ENCODE peak calls at places on chromosomes 6 and 20, in eight cellular contexts. T, A, M, Y, L, O, H and Q are unnamed samples.

GRCh38 chr20:62479218-62479617 is 3.4 kb upstream of the GATA5 start:
- DNase-seq in T (no peak), A (no peak), M (no peak), Y (no peak), L (no peak), O (no peak), H (no peak), Q (no peak)

GRCh38 chr6:38271081-38271480 is 368.6 kb downstream of the BTBD9 start:
- DNase-seq in T (peak), A (no peak), M (no peak), Y (no peak), L (no peak), O (no peak), H (no peak), Q (no peak)

GRCh38 chr6:126066068-126067048 is 80.0 kb downstream of the TRMT11 start:
- DNase-seq in T (peak), A (no peak), M (no peak), Y (no peak), L (no peak), O (no peak), H (no peak), Q (no peak)

GRCh38 chr20:7147220-7147601 is 379.7 kb downstream of the BMP2 start:
- DNase-seq in T (no peak), A (no peak), M (no peak), Y (no peak), L (no peak), O (no peak), H (no peak), Q (no peak)

GRCh38 chr20:1130849-1131248 is 12.4 kb downstream of the PSMF1 start:
- DNase-seq in T (no peak), A (no peak), M (no peak), Y (no peak), L (no peak), O (no peak), H (no peak), Q (no peak)

GRCh38 chr6:80209434-80209833 is 103.0 kb downstream of the BCKDHB start:
- DNase-seq in T (peak), A (no peak), M (no peak), Y (no peak), L (no peak), O (no peak), H (no peak), Q (no peak)

GRCh38 chr6:38184041-38184779 is 364.7 kb downstream of the ZFAND3 start:
- DNase-seq in T (no peak), A (no peak), M (no peak), Y (peak), L (no peak), O (no peak), H (peak), Q (no peak)

GRCh38 chr20:51221103-51221502 is 198.2 kb upstream of the KCNG1 start:
- DNase-seq in T (no peak), A (no peak), M (no peak), Y (no peak), L (no peak), O (no peak), H (no peak), Q (no peak)

GRCh38 chr6:21738180-21739094 is 144.9 kb downstream of the SOX4 start:
- DNase-seq in T (peak), A (no peak), M (no peak), Y (peak), L (no peak), O (no peak), H (no peak), Q (no peak)

GRCh38 chr6:155224031-155224451 is 39.8 kb upstream of the CLDN20 start:
- DNase-seq in T (peak), A (no peak), M (no peak), Y (peak), L (peak), O (no peak), H (no peak), Q (no peak)

GRCh38 chr6:158870418-158870957 is 51.3 kb upstream of the EZR start:
- DNase-seq in T (no peak), A (peak), M (no peak), Y (no peak), L (no peak), O (no peak), H (no peak), Q (no peak)

GRCh38 chr6:52233975-52234823 is 10.1 kb downstream of the IL17F start:
- DNase-seq in T (peak), A (peak), M (peak), Y (peak), L (peak), O (no peak), H (no peak), Q (no peak)

GRCh38 chr20:57500235-57500634 is 24.7 kb downstream of the CTCFL start:
- DNase-seq in T (no peak), A (no peak), M (no peak), Y (no peak), L (no peak), O (no peak), H (no peak), Q (no peak)

GRCh38 chr6:15623282-15624116 is 39.3 kb downstream of the DTNBP1 start:
- DNase-seq in T (peak), A (peak), M (peak), Y (no peak), L (no peak), O (peak), H (no peak), Q (no peak)

GRCh38 chr6:119351005-119351394 is 1.4 kb upstream of the MAN1A1 start:
- DNase-seq in T (peak), A (peak), M (no peak), Y (no peak), L (no peak), O (no peak), H (no peak), Q (no peak)

GRCh38 chr6:151389640-151390275 is 1.6 kb downstream of the ZBTB2 start:
- DNase-seq in T (peak), A (peak), M (peak), Y (peak), L (no peak), O (peak), H (peak), Q (no peak)

GRCh38 chr6:24666097-24666615 is 543 bp downstream of the TDP2 start:
- DNase-seq in T (no peak), A (peak), M (peak), Y (no peak), L (no peak), O (peak), H (peak), Q (peak)

GRCh38 chr6:137813308-137813707 is 53.8 kb upstream of the TNFAIP3 start:
- DNase-seq in T (no peak), A (no peak), M (no peak), Y (no peak), L (no peak), O (no peak), H (no peak), Q (no peak)

GRCh38 chr20:15913661-15914060 is 659.6 kb downstream of the KIF16B start:
- DNase-seq in T (no peak), A (no peak), M (no peak), Y (no peak), L (no peak), O (no peak), H (no peak), Q (no peak)

GRCh38 chr20:44693625-44694024 is 21.5 kb upstream of the CCN5 start:
- DNase-seq in T (no peak), A (no peak), M (no peak), Y (no peak), L (no peak), O (no peak), H (peak), Q (no peak)

GRCh38 chr6:27213544-27214125 is 33.9 kb upstream of the PRSS16 start:
- DNase-seq in T (peak), A (no peak), M (peak), Y (no peak), L (no peak), O (no peak), H (no peak), Q (no peak)

GRCh38 chr6:159464827-159465226 is 228.2 kb downstream of the SOD2 start:
- DNase-seq in T (no peak), A (no peak), M (no peak), Y (no peak), L (no peak), O (no peak), H (no peak), Q (no peak)

GRCh38 chr20:20368414-20369352 is 779 bp downstream of the INSM1 start:
- DNase-seq in T (no peak), A (no peak), M (peak), Y (no peak), L (no peak), O (no peak), H (no peak), Q (no peak)

GRCh38 chr6:43833223-43833995 is 63.4 kb downstream of the VEGFA start:
- DNase-seq in T (no peak), A (no peak), M (peak), Y (peak), L (no peak), O (no peak), H (no peak), Q (no peak)

GRCh38 chr6:95294047-95294446 is 283.3 kb upstream of the MANEA start:
- DNase-seq in T (no peak), A (no peak), M (no peak), Y (no peak), L (no peak), O (no peak), H (no peak), Q (no peak)

GRCh38 chr6:90435207-90435899 is 138.7 kb upstream of the BACH2 start:
- DNase-seq in T (no peak), A (no peak), M (no peak), Y (no peak), L (no peak), O (no peak), H (no peak), Q (no peak)

GRCh38 chr6:154960299-154960796 is 34.8 kb upstream of the TIAM2 start:
- DNase-seq in T (no peak), A (no peak), M (no peak), Y (no peak), L (no peak), O (no peak), H (peak), Q (no peak)

GRCh38 chr6:37785002-37785687 is 34.4 kb upstream of the ZFAND3 start:
- DNase-seq in T (no peak), A (no peak), M (no peak), Y (no peak), L (no peak), O (no peak), H (no peak), Q (no peak)

GRCh38 chr20:48789781-48790544 is 37.8 kb downstream of the PREX1 start:
- DNase-seq in T (no peak), A (no peak), M (no peak), Y (no peak), L (no peak), O (no peak), H (no peak), Q (no peak)

GRCh38 chr20:35091808-35092523 is 641 bp downstream of the TRPC4AP start:
- DNase-seq in T (peak), A (peak), M (no peak), Y (no peak), L (no peak), O (no peak), H (no peak), Q (no peak)

GRCh38 chr20:35085477-35086225 is 7.0 kb downstream of the TRPC4AP start:
- DNase-seq in T (no peak), A (no peak), M (no peak), Y (no peak), L (no peak), O (no peak), H (no peak), Q (no peak)

GRCh38 chr20:35084998-35085397 is 7.6 kb downstream of the TRPC4AP start:
- DNase-seq in T (no peak), A (no peak), M (no peak), Y (no peak), L (no peak), O (no peak), H (no peak), Q (no peak)

GRCh38 chr20:35087355-35087754 is 5.3 kb downstream of the TRPC4AP start:
- DNase-seq in T (no peak), A (no peak), M (no peak), Y (no peak), L (no peak), O (no peak), H (no peak), Q (no peak)

DNA sequence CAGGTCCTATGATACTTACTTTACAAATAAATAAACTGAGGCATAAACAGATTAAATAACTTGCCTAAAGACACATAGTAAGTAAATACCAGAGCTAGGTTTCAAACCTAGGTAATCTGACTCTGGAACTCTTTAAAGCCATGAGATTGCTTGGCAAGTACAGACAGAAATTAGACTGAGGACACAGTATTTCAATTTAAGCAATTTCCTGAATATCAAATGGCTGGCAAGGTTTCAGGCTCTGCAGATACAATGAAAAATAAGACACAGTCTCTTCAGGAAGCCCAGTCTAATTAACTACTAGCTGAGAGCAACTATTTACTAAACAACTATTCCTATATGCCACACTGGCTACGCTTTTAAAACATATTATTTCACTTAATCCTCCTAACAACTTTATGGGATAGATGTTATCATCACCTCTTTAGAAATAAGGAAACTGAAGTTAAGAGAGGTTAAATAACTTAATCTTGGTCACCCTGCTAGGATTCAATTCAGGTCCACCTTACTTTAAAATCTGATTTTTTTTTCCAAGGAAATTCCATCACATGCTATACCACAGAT is 4.3 kb downstream of the TRPC4AP start:
- DNase-seq in T (peak), A (no peak), M (no peak), Y (no peak), L (no peak), O (no peak), H (no peak), Q (no peak)
- H3K4me3 ChIP-seq in T (no peak), A (no peak), M (no peak), Y (no peak), L (no peak), O (no peak), H (no peak), Q (no peak)

DNA sequence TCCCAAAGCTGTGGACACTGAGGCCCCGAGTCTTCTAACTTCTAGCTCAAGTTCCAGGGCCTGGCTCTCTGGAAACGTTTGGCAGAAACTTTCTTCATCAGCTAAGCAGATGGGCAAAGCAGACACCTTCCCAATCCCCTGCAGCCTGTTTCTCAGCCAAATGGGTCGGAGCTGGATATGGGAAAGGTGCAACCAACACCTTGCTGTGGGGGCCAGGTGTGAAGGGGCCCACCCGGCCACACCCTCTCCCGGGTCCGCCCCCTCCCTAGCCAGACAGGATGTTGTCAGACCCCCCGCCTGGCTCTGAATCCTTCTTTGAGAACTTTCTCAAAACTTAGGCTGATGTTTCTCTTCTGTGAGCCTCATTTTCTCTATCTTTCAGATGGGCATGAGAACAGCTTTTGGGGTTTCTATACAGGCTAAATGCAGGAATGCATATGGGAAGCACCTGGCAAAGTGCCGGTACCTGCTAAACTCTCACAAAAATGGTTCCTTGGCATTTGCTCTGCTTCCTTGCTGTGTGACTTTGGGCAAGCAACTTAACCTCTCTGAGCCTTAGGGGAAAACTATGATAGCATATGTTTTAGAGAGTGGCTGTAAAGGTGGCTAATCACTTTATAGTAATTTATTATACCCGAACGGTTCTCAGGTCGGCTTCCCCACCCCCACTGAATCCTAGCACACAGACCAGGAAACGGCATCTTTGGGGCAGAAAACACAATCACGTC is 1.8 kb downstream of the SNAI1 start:
- DNase-seq in T (no peak), A (no peak), M (no peak), Y (no peak), L (no peak), O (no peak), H (no peak), Q (no peak)
- H3K4me3 ChIP-seq in T (peak), A (no peak), M (peak), Y (peak), L (peak), O (no peak), H (peak), Q (peak)

GRCh38 chr20:4247898-4248858 is 232.8 kb upstream of the RNF24 start:
- DNase-seq in T (no peak), A (no peak), M (no peak), Y (no peak), L (no peak), O (no peak), H (no peak), Q (no peak)
- H3K4me3 ChIP-seq in T (no peak), A (no peak), M (no peak), Y (peak), L (no peak), O (no peak), H (no peak), Q (peak)

GRCh38 chr20:4013041-4013440 is 2.3 kb downstream of the RNF24 start:
- DNase-seq in T (no peak), A (no peak), M (no peak), Y (no peak), L (no peak), O (no peak), H (no peak), Q (no peak)

GRCh38 chr20:4014031-4014474 is 1.3 kb downstream of the RNF24 start:
- DNase-seq in T (peak), A (peak), M (peak), Y (no peak), L (peak), O (no peak), H (no peak), Q (no peak)

GRCh38 chr20:4009305-4009704 is 6.1 kb downstream of the RNF24 start:
- DNase-seq in T (no peak), A (no peak), M (no peak), Y (no peak), L (no peak), O (no peak), H (no peak), Q (no peak)

GRCh38 chr20:4011226-4011975 is 4.0 kb downstream of the RNF24 start:
- DNase-seq in T (peak), A (peak), M (no peak), Y (no peak), L (no peak), O (no peak), H (no peak), Q (no peak)

GRCh38 chr20:4012631-4013030 is 2.7 kb downstream of the RNF24 start:
- DNase-seq in T (peak), A (no peak), M (no peak), Y (no peak), L (no peak), O (no peak), H (no peak), Q (no peak)
- H3K4me3 ChIP-seq in T (no peak), A (no peak), M (no peak), Y (no peak), L (no peak), O (no peak), H (peak), Q (no peak)

DNA sequence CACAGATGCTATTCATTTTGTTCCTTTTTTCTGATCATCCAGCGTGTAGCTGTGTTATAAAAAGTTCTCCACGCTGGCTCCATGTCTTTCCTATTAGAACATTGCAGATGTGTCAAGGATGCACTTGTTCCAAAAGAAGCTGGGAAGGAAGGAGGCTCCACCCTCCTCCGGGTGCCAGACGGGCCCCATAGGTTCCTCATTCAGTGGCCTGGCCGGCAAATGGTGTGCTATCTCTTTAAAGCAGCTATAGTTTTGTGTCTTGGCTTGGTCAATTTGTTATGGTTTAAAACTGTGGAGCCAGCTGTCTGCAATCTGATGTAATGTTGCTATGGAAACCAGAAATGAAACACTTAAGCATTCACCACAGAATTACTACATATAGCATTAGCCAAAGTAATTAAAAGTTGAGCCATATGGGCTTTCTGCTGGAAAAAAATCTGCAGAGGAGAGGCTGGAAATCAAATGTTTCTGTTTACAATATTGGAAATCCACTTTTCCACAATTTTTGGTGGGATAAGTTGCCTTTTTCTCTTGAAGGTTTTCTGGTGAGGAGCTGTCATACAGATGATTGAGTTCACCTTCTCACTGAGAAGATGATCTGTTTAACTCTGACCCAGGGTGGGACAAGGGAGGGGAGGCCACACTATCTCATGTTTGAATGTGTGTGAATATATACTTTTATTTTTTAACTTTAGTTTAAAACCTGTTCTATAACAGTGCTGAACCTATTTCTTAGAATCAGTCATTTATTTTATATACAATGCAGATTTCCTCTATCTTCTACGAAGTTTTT is 167.3 kb downstream of the SASH1 start:
- DNase-seq in T (peak), A (no peak), M (no peak), Y (no peak), L (no peak), O (no peak), H (peak), Q (peak)
- H3K4me3 ChIP-seq in T (peak), A (no peak), M (no peak), Y (peak), L (no peak), O (peak), H (peak), Q (peak)